ENCODE peak calls at places on chromosomes 3 and 15, in seven cellular contexts. R, K, V, L, F, G and Z are unnamed samples.

GRCh38 chr15:90665288-90666134 is 51.6 kb upstream of the BLM start:
- DNase-seq in R (peak), K (peak), V (no peak), L (peak), F (peak), G (no peak), Z (peak)

GRCh38 chr3:46406440-46406785 is 453 bp downstream of the CCR5AS start:
- DNase-seq in R (no peak), K (no peak), V (no peak), L (no peak), F (no peak), G (no peak), Z (no peak)

GRCh38 chr3:137808015-137808414 is 43.9 kb downstream of the SOX14 start:
- DNase-seq in R (no peak), K (no peak), V (no peak), L (no peak), F (no peak), G (no peak), Z (no peak)

GRCh38 chr3:111971533-111971932 is 7.3 kb upstream of the ABHD10 start:
- DNase-seq in R (no peak), K (no peak), V (no peak), L (no peak), F (peak), G (no peak), Z (no peak)

GRCh38 chr3:123344175-123344908 is 104.5 kb downstream of the ADCY5 start:
- DNase-seq in R (peak), K (no peak), V (no peak), L (no peak), F (peak), G (peak), Z (no peak)

GRCh38 chr3:155594836-155595235 is 150.0 kb downstream of the PLCH1 start:
- DNase-seq in R (no peak), K (no peak), V (no peak), L (no peak), F (no peak), G (peak), Z (no peak)

GRCh38 chr3:184082465-184082864 is 14.4 kb upstream of the HTR3E start:
- DNase-seq in R (no peak), K (no peak), V (no peak), L (no peak), F (no peak), G (no peak), Z (no peak)

GRCh38 chr15:93067649-93068085 is 21.3 kb downstream of the RGMA start:
- DNase-seq in R (no peak), K (no peak), V (no peak), L (no peak), F (no peak), G (no peak), Z (no peak)

GRCh38 chr3:190764231-190764630 is 98.3 kb downstream of the GMNC start:
- DNase-seq in R (no peak), K (no peak), V (no peak), L (no peak), F (no peak), G (no peak), Z (no peak)

GRCh38 chr15:69225355-69226027 is 65.1 kb downstream of the GLCE start:
- DNase-seq in R (no peak), K (peak), V (no peak), L (no peak), F (no peak), G (no peak), Z (no peak)

GRCh38 chr3:51709675-51710074 is 2.8 kb downstream of the GRM2 start:
- DNase-seq in R (peak), K (no peak), V (no peak), L (no peak), F (peak), G (no peak), Z (peak)

GRCh38 chr15:58957101-58957973 is 23.9 kb upstream of the SLTM start:
- DNase-seq in R (no peak), K (peak), V (peak), L (peak), F (no peak), G (peak), Z (no peak)

GRCh38 chr15:78638658-78639314 is 2.2 kb downstream of the CHRNB4 start:
- DNase-seq in R (no peak), K (peak), V (no peak), L (peak), F (peak), G (peak), Z (no peak)

GRCh38 chr3:25573386-25574171 is 91.1 kb downstream of the TOP2B start:
- DNase-seq in R (no peak), K (peak), V (no peak), L (no peak), F (no peak), G (no peak), Z (no peak)

GRCh38 chr3:152461460-152461859 is 192.7 kb downstream of the MBNL1 start:
- DNase-seq in R (no peak), K (no peak), V (no peak), L (no peak), F (no peak), G (no peak), Z (no peak)

GRCh38 chr3:38978729-38979128 is 73.0 kb downstream of the SCN11A start:
- DNase-seq in R (no peak), K (no peak), V (no peak), L (no peak), F (no peak), G (no peak), Z (no peak)

GRCh38 chr3:126399348-126399730 is 4.6 kb downstream of the CFAP100 start:
- DNase-seq in R (no peak), K (peak), V (no peak), L (no peak), F (no peak), G (no peak), Z (peak)

GRCh38 chr15:101156509-101157159 is 95.2 kb downstream of the CHSY1 start:
- DNase-seq in R (no peak), K (no peak), V (no peak), L (no peak), F (no peak), G (no peak), Z (no peak)

GRCh38 chr15:97235285-97235985 is 725.1 kb upstream of the ARRDC4 start:
- DNase-seq in R (no peak), K (peak), V (no peak), L (peak), F (peak), G (peak), Z (no peak)

GRCh38 chr3:111649180-111649579 is 54.0 kb upstream of the ZBED2 start:
- DNase-seq in R (no peak), K (peak), V (no peak), L (no peak), F (no peak), G (no peak), Z (no peak)

GRCh38 chr15:66650433-66650832 is 51.6 kb upstream of the SMAD6 start:
- DNase-seq in R (no peak), K (no peak), V (no peak), L (no peak), F (no peak), G (no peak), Z (peak)

GRCh38 chr3:175199961-175200360 is 340.8 kb downstream of the NAALADL2 start:
- DNase-seq in R (no peak), K (no peak), V (no peak), L (no peak), F (no peak), G (no peak), Z (no peak)

GRCh38 chr3:55006277-55006676 is 78.4 kb upstream of the LRTM1 start:
- DNase-seq in R (no peak), K (no peak), V (no peak), L (no peak), F (no peak), G (peak), Z (no peak)

GRCh38 chr15:74395319-74396145 is 28.1 kb upstream of the CYP11A1 start:
- DNase-seq in R (no peak), K (no peak), V (no peak), L (no peak), F (no peak), G (no peak), Z (no peak)

GRCh38 chr15:68312701-68313204 is 35.2 kb downstream of the FEM1B start:
- DNase-seq in R (peak), K (no peak), V (no peak), L (no peak), F (no peak), G (peak), Z (no peak)

GRCh38 chr3:182717216-182717615 is 76.1 kb upstream of the ATP11B start:
- DNase-seq in R (no peak), K (peak), V (no peak), L (no peak), F (no peak), G (no peak), Z (no peak)

GRCh38 chr3:121975702-121976302 is 46.2 kb downstream of the ILDR1 start:
- DNase-seq in R (no peak), K (peak), V (no peak), L (no peak), F (no peak), G (no peak), Z (no peak)

GRCh38 chr3:121970047-121970446 is 52.0 kb downstream of the ILDR1 start:
- DNase-seq in R (no peak), K (peak), V (no peak), L (no peak), F (no peak), G (no peak), Z (no peak)

GRCh38 chr3:121976727-121977126 is 45.3 kb downstream of the ILDR1 start:
- DNase-seq in R (no peak), K (no peak), V (no peak), L (no peak), F (no peak), G (no peak), Z (no peak)

GRCh38 chr3:121979246-121979645 is 42.8 kb downstream of the ILDR1 start:
- DNase-seq in R (no peak), K (peak), V (no peak), L (no peak), F (no peak), G (no peak), Z (no peak)

GRCh38 chr3:121974601-121975111 is 47.4 kb downstream of the ILDR1 start:
- DNase-seq in R (no peak), K (peak), V (no peak), L (no peak), F (no peak), G (no peak), Z (no peak)
- H3K27ac ChIP-seq in R (no peak), K (peak), V (no peak), L (no peak), F (no peak), G (no peak), Z (no peak)

DNA sequence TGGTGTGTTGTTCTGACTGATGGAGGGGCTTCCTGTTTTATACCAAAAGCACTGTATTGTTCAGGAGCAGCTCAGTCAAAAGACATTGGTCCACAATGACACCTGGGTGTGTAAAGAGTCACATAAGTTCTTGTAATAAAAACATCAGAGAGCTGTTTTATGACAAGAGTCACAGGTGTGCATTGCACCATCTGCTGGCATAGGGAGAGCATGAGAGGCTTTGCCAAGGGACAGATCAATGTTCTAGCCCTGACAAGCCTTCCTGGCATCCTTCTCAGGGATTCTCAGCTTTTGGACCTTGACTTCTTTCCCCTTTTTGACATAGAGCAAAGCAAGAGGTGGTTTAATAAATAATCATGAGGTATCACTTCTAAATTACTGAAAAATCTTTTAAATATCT is 20.5 kb downstream of the ARPP21 start:
- DNase-seq in R (no peak), K (peak), V (no peak), L (peak), F (no peak), G (peak), Z (peak)
- TF ChIP-seq CTCF in R (no peak), K (peak), V (no peak), L (no peak), F (no peak), G (peak), Z (peak)

GRCh38 chr15:56795400-56795983 is 62.2 kb upstream of the ZNF280D start:
- DNase-seq in R (no peak), K (no peak), V (no peak), L (no peak), F (no peak), G (no peak), Z (no peak)

GRCh38 chr15:56792211-56792610 is 58.9 kb upstream of the ZNF280D start:
- DNase-seq in R (no peak), K (no peak), V (no peak), L (no peak), F (no peak), G (no peak), Z (no peak)

GRCh38 chr15:56794923-56795329 is 61.6 kb upstream of the ZNF280D start:
- DNase-seq in R (no peak), K (no peak), V (no peak), L (no peak), F (no peak), G (no peak), Z (no peak)

GRCh38 chr15:56797720-56798275 is 64.5 kb upstream of the ZNF280D start:
- DNase-seq in R (no peak), K (no peak), V (no peak), L (no peak), F (no peak), G (no peak), Z (no peak)

GRCh38 chr15:56794150-56794922 is 61.0 kb upstream of the ZNF280D start:
- DNase-seq in R (no peak), K (no peak), V (no peak), L (no peak), F (no peak), G (no peak), Z (no peak)
- H3K27ac ChIP-seq in R (no peak), K (no peak), V (no peak), L (no peak), F (no peak), G (no peak), Z (no peak)

GRCh38 chr3:4722103-4722502 is 229.0 kb downstream of the ITPR1 start:
- DNase-seq in R (no peak), K (peak), V (no peak), L (peak), F (peak), G (no peak), Z (peak)
- TF ChIP-seq CTCF in R (no peak), K (peak), V (no peak), L (peak), F (peak), G (peak), Z (peak)